ENCODE peak calls at places on chromosomes 11 and 22, in nine cellular contexts. E, V, Q, J, R, S, N, L and D are unnamed samples.

GRCh38 chr11:100876826-100877545 is 189.9 kb downstream of the ARHGAP42 start:
- DNase-seq in R (peak), S (no peak), J (no peak), N (peak), E (no peak), Q (no peak), V (peak), L (no peak), D (peak)

GRCh38 chr11:117627259-117627658 is 169.8 kb downstream of the DSCAML1 start:
- DNase-seq in S (no peak), L (no peak), J (no peak), E (no peak), N (no peak), V (no peak), R (no peak), Q (no peak), D (no peak)

GRCh38 chr11:77590194-77590591 is 440 bp downstream of the AQP11 start:
- DNase-seq in N (peak), L (no peak), S (no peak), J (peak), Q (peak), V (peak), R (peak), E (peak), D (peak)

GRCh38 chr11:112540261-112540660 is 279.6 kb upstream of the PLET1 start:
- DNase-seq in R (no peak), S (no peak), L (no peak), V (peak), J (no peak), E (no peak), N (no peak), Q (no peak), D (no peak)

GRCh38 chr11:28673687-28674431 is 565.7 kb downstream of the METTL15 start:
- DNase-seq in J (no peak), Q (no peak), L (no peak), R (no peak), E (no peak), N (peak), V (peak), S (no peak), D (no peak)

GRCh38 chr22:29204617-29205183 is 996 bp upstream of the EMID1 start:
- DNase-seq in Q (no peak), N (no peak), S (no peak), J (no peak), L (no peak), R (no peak), E (no peak), V (no peak), D (peak)

GRCh38 chr11:8035225-8035846 is 45.7 kb upstream of the TUB start:
- DNase-seq in R (no peak), S (no peak), Q (no peak), L (no peak), E (no peak), V (no peak), N (no peak), J (no peak), D (no peak)

GRCh38 chr11:3169235-3169951 is 4.3 kb upstream of the OSBPL5 start:
- DNase-seq in J (peak), E (peak), R (peak), V (peak), N (peak), L (peak), S (no peak), Q (no peak), D (peak)

GRCh38 chr11:61524446-61524845 is 15.9 kb downstream of the LRRC10B start:
- DNase-seq in E (no peak), S (no peak), N (no peak), Q (no peak), J (no peak), R (no peak), V (no peak), L (no peak), D (no peak)

GRCh38 chr22:31289335-31289734 is 3.0 kb downstream of the PIK3IP1 start:
- DNase-seq in S (no peak), R (no peak), N (no peak), E (no peak), V (no peak), Q (no peak), L (no peak), J (no peak), D (no peak)

GRCh38 chr22:39923689-39924088 is 22.8 kb downstream of the GRAP2 start:
- DNase-seq in S (no peak), J (no peak), E (no peak), Q (no peak), V (no peak), R (no peak), L (no peak), N (no peak), D (no peak)

GRCh38 chr11:12502041-12502440 is 124.7 kb downstream of the PARVA start:
- DNase-seq in J (no peak), Q (no peak), V (peak), N (peak), L (no peak), E (no peak), R (no peak), S (no peak), D (no peak)

GRCh38 chr11:9047986-9048522 is 43.3 kb downstream of the SCUBE2 start:
- DNase-seq in V (peak), S (no peak), J (no peak), E (no peak), Q (no peak), N (peak), R (no peak), L (no peak), D (no peak)